ENCODE peak calls at places on chromosome 1, in four cellular contexts. X is natural killer cell, O is body of pancreas, W is fibroblast of mammary gland. M is an unnamed sample.
A peak's percentile ranks its signal among the peaks of the same experiment; 100 is the strongest.

GRCh38 chr1:19043579-19044443 is 87.3 kb upstream of the IFFO2 start:
- DNase-seq in X (no peak), O (no peak), W (no peak), M (no peak)

GRCh38 chr1:31762726-31763670 is 1.1 kb downstream of the ADGRB2 start:
- DNase-seq in X (peak; percentile 75), O (peak; percentile 73), W (no peak), M (peak; percentile 83)

GRCh38 chr1:77412794-77413530 is 131.1 kb downstream of the AK5 start:
- DNase-seq in X (no peak), O (no peak), W (no peak), M (no peak)

GRCh38 chr1:226722901-226723639 is 16.0 kb downstream of the ITPKB start:
- DNase-seq in X (no peak), O (no peak), W (no peak), M (no peak)

GRCh38 chr1:183209533-183210158 is 23.6 kb downstream of the LAMC2 start:
- DNase-seq in X (no peak), O (no peak), W (peak; percentile 93), M (no peak)

GRCh38 chr1:117500584-117500983 is 105.3 kb upstream of the TENT5C start:
- DNase-seq in X (no peak), O (no peak), W (no peak), M (no peak)

GRCh38 chr1:62687421-62687902 is 724 bp downstream of the DOCK7 start:
- DNase-seq in X (no peak), O (peak; percentile 21), W (peak; percentile 39), M (peak; percentile 71)

GRCh38 chr1:95179205-95180001 is 54.6 kb upstream of the RWDD3 start:
- DNase-seq in X (no peak), O (peak; percentile 28), W (no peak), M (no peak)

GRCh38 chr1:7338439-7338838 is 432.7 kb upstream of the VAMP3 start:
- DNase-seq in X (no peak), O (no peak), W (no peak), M (no peak)

GRCh38 chr1:20711285-20712209 is 6.3 kb downstream of the KIF17 start:
- DNase-seq in X (no peak), O (no peak), W (no peak), M (no peak)
- TF ChIP-seq CTCF in X (no peak), O (no peak), W (no peak), M (no peak)

DNA sequence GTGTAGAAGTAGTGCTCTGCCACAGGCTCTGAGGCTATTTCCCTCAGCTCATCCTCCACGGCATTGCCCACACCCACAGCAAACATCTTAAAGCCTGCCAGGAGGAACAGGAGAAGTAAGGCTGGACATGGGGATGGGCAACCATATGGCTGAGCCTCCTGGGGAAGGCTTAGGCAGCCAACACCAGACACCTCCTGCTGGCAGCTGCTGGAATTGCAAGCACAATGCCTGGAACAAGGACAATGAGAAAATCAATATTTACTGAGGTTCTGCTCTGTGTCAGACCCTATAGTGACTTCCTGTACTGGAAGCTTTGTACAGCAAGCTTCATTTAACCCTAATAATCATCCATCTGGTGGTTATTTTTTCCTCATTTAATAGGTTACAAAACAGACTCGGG is 8.2 kb downstream of the MATN1 start:
- DNase-seq in X (no peak), O (no peak), W (no peak), M (no peak)
- TF ChIP-seq CTCF in X (no peak), O (peak; percentile 8), W (peak; percentile 57), M (peak; percentile 67)

GRCh38 chr1:168623003-168623828 is 46.8 kb downstream of the XCL1 start:
- DNase-seq in X (no peak), O (no peak), W (peak; percentile 94), M (no peak)
- TF ChIP-seq CTCF in X (no peak), O (no peak), W (peak; percentile 25), M (no peak)

DNA sequence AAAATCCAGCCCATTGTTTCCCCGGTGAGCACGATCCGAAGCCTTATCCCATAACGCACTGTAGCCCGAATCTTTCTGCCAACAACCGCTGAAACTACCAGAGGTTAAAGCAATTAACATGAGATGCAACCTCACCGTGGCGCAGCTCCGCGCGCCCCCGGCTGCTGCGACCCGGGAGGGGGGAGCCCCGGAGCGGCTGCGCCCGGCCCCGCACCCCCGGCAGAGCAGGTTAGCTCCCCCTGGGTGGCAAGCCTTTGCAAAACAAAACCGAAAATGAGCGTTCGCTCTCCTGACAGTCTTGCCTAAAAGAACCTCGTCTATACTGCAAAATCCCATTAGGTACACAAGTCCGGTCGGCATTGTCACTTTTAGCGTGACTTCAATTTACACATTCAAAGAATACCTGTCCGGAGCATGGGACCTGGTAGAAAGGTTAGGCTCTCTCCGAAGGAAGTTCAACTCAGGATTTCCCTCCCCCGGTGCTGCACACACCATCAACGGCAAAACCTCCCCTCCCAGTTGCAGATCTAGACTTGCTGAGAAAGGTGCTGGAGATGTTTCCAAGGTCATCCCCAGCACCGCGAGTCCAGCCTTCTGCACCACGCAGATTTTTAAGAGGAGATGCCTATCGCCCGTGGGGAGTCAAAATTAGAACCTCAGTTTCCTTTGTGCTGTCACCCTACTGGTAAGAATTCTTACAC is 107.5 kb downstream of the ZNF281 start:
- DNase-seq in X (peak; percentile 40), O (peak; percentile 53), W (peak; percentile 30), M (no peak)
- TF ChIP-seq CTCF in X (no peak), O (peak; percentile 16), W (no peak), M (no peak)

M was measured in type B pancreatic cell.